ENCODE peak calls at places on chromosome 5, in four cellular contexts. D is Calu3; C is activated naive CD4-positive, alpha-beta T cell treated with anti-CD3 and anti-CD28 coated beads, Interleukin-2, amount 10 ng/mL, durations not matched to agents 7 days and 5 days; V is stimulated activated CD4-positive, alpha-beta T cell treated with anti-CD3 and anti-CD28 coated beads, Interleukin-12 subunit alpha, Interleukin-12 subunit beta, amount 100 ng/mL, for 4 hours. E is an unnamed sample.

GRCh38 chr5:3216386-3216785 is 379.2 kb upstream of the IRX1 start:
- DNase-seq in V (no peak), C (no peak), D (no peak), E (no peak)

GRCh38 chr5:67493676-67494075 is 297.1 kb upstream of the CD180 start:
- DNase-seq in V (no peak), C (peak; percentile 29), D (peak; percentile 55), E (no peak)

GRCh38 chr5:131196331-131196730 is 25.6 kb downstream of the LYRM7 start:
- DNase-seq in C (no peak), V (no peak), D (no peak), E (no peak)

GRCh38 chr5:177519463-177520235 is 2.9 kb upstream of the DDX41 start:
- DNase-seq in V (no peak), D (no peak), C (no peak), E (no peak)

GRCh38 chr5:157265714-157266285 is at the start of gene CYFIP2:
- DNase-seq in C (peak; percentile 93), V (peak; percentile 81), D (peak; percentile 74), E (peak; percentile 72)

GRCh38 chr5:158492850-158493249 is 606.9 kb downstream of the EBF1 start:
- DNase-seq in D (no peak), C (no peak), V (no peak), E (no peak)

GRCh38 chr5:15483348-15484090 is 16.5 kb upstream of the FBXL7 start:
- DNase-seq in C (no peak), V (no peak), D (no peak), E (no peak)

GRCh38 chr5:56467176-56467717 is 234.1 kb upstream of the ANKRD55 start:
- DNase-seq in D (no peak), V (no peak), C (no peak), E (no peak)

GRCh38 chr5:96597441-96598020 is 64.6 kb upstream of the CAST start:
- DNase-seq in C (no peak), V (no peak), D (no peak), E (no peak)

GRCh38 chr5:53368966-53369605 is 111.3 kb upstream of the FST start:
- DNase-seq in V (no peak), C (no peak), D (no peak), E (no peak)

GRCh38 chr5:59275537-59276276 is 617.8 kb downstream of the PDE4D start:
- DNase-seq in D (peak; percentile 12), V (no peak), C (no peak), E (no peak)

GRCh38 chr5:174198541-174198940 is 153.0 kb downstream of the NSG2 start:
- DNase-seq in V (no peak), C (no peak), D (no peak), E (no peak)

GRCh38 chr5:6273090-6273735 is 105.1 kb downstream of the MED10 start:
- DNase-seq in V (no peak), D (no peak), C (no peak), E (no peak)

GRCh38 chr5:128537306-128537998 is 593 bp downstream of the FBN2 start:
- DNase-seq in D (no peak), C (no peak), V (no peak), E (peak; percentile 27)

GRCh38 chr5:177389368-177390169 is 5.3 kb downstream of the SLC34A1 start:
- DNase-seq in D (peak; percentile 76), V (no peak), C (peak; percentile 54), E (no peak)

GRCh38 chr5:36041537-36041845 is 25.2 kb downstream of the UGT3A2 start:
- DNase-seq in D (peak; percentile 7), C (no peak), V (no peak), E (no peak)

GRCh38 chr5:27466959-27467358 is 428.6 kb upstream of the CDH9 start:
- DNase-seq in V (no peak), C (no peak), D (no peak), E (no peak)

GRCh38 chr5:16461026-16461425 is 4.6 kb downstream of the ZNF622 start:
- DNase-seq in V (no peak), C (no peak), D (no peak), E (no peak)

GRCh38 chr5:68288756-68289134 is 73.2 kb downstream of the PIK3R1 start:
- DNase-seq in V (no peak), C (no peak), D (no peak), E (no peak)

GRCh38 chr5:11143456-11144267 is 382.6 kb upstream of the DAP start:
- DNase-seq in V (peak; percentile 18), D (no peak), C (no peak), E (no peak)

GRCh38 chr5:10145922-10146321 is 103.8 kb downstream of the ATPSCKMT start:
- DNase-seq in D (no peak), C (no peak), V (no peak), E (no peak)

GRCh38 chr5:119578937-119579336 is 50.4 kb upstream of the FAM170A start:
- DNase-seq in V (no peak), D (peak; percentile 50), C (no peak), E (no peak)

GRCh38 chr5:12272389-12272788 is 368.1 kb upstream of the CTNND2 start:
- DNase-seq in D (no peak), V (no peak), C (no peak), E (no peak)

GRCh38 chr5:154523104-154523503 is 45.1 kb upstream of the HAND1 start:
- DNase-seq in D (no peak), V (no peak), C (no peak), E (no peak)

GRCh38 chr5:9302228-9302627 is 243.6 kb downstream of the SEMA5A start:
- DNase-seq in C (no peak), D (no peak), V (no peak), E (no peak)

GRCh38 chr5:76999451-76999850 is 30.8 kb upstream of the AGGF1 start:
- DNase-seq in D (no peak), V (no peak), C (no peak), E (no peak)